ENCODE peak calls at places on chromosomes 11 and 22, in seven cellular contexts. One of them, this sample, is unnamed. For H3K9me3, the result is how much of the 10 kb centered on the place peaks cover.

GRCh38 chr22:24580276-24580675 is 12.6 kb downstream of the LRRC75B start:
- DNase-seq in AG04450: peak
- DNase-seq in lung: no peak
- DNase-seq in right lobe of liver: no peak
- DNase-seq in IMR-90: peak
- DNase-seq in CD4-positive, CD25-positive, alpha-beta regulatory T cell: no peak
- DNase-seq in colonic mucosa: no peak
- DNase-seq in this sample: no peak

GRCh38 chr11:36509265-36509664 is 807 bp downstream of the TRAF6 start:
- DNase-seq in colonic mucosa: peak
- DNase-seq in IMR-90: peak
- DNase-seq in AG04450: no peak
- DNase-seq in right lobe of liver: no peak
- DNase-seq in CD4-positive, CD25-positive, alpha-beta regulatory T cell: peak
- DNase-seq in lung: no peak
- DNase-seq in this sample: peak

GRCh38 chr11:47179655-47179991 is 2.9 kb upstream of the ARFGAP2 start:
- DNase-seq in right lobe of liver: no peak
- DNase-seq in lung: no peak
- DNase-seq in AG04450: no peak
- DNase-seq in colonic mucosa: no peak
- DNase-seq in IMR-90: peak
- DNase-seq in CD4-positive, CD25-positive, alpha-beta regulatory T cell: peak
- DNase-seq in this sample: peak

GRCh38 chr11:34339149-34340064 is 18.4 kb downstream of the ABTB2 start:
- DNase-seq in AG04450: no peak
- DNase-seq in right lobe of liver: peak
- DNase-seq in colonic mucosa: no peak
- DNase-seq in CD4-positive, CD25-positive, alpha-beta regulatory T cell: no peak
- DNase-seq in IMR-90: no peak
- DNase-seq in lung: no peak
- DNase-seq in this sample: peak

GRCh38 chr11:45385844-45386243 is 99.7 kb upstream of the SYT13 start:
- DNase-seq in lung: no peak
- DNase-seq in AG04450: no peak
- DNase-seq in colonic mucosa: no peak
- DNase-seq in right lobe of liver: no peak
- DNase-seq in CD4-positive, CD25-positive, alpha-beta regulatory T cell: peak
- DNase-seq in IMR-90: no peak
- DNase-seq in this sample: no peak

GRCh38 chr11:93567406-93567819 is 24.2 kb upstream of the SMCO4 start:
- DNase-seq in right lobe of liver: peak
- DNase-seq in AG04450: no peak
- DNase-seq in lung: peak
- DNase-seq in IMR-90: no peak
- DNase-seq in colonic mucosa: peak
- DNase-seq in CD4-positive, CD25-positive, alpha-beta regulatory T cell: no peak
- DNase-seq in this sample: no peak

GRCh38 chr11:64053699-64054098 is 18.0 kb downstream of the FLRT1 start:
- DNase-seq in lung: no peak
- DNase-seq in colonic mucosa: no peak
- DNase-seq in IMR-90: peak
- DNase-seq in CD4-positive, CD25-positive, alpha-beta regulatory T cell: no peak
- DNase-seq in right lobe of liver: no peak
- DNase-seq in AG04450: no peak
- DNase-seq in this sample: no peak

GRCh38 chr11:124892750-124893454 is 4.8 kb downstream of the ROBO4 start:
- DNase-seq in AG04450: no peak
- DNase-seq in lung: no peak
- DNase-seq in colonic mucosa: no peak
- DNase-seq in CD4-positive, CD25-positive, alpha-beta regulatory T cell: no peak
- DNase-seq in right lobe of liver: no peak
- DNase-seq in IMR-90: no peak
- DNase-seq in this sample: no peak

GRCh38 chr11:93838967-93839366 is 11.5 kb downstream of the VSTM5 start:
- DNase-seq in AG04450: no peak
- DNase-seq in colonic mucosa: no peak
- DNase-seq in CD4-positive, CD25-positive, alpha-beta regulatory T cell: no peak
- DNase-seq in lung: no peak
- DNase-seq in right lobe of liver: no peak
- DNase-seq in IMR-90: no peak
- DNase-seq in this sample: no peak

GRCh38 chr11:13368041-13368446 is 90.5 kb downstream of the BMAL1 start:
- DNase-seq in lung: no peak
- DNase-seq in AG04450: no peak
- DNase-seq in colonic mucosa: no peak
- DNase-seq in right lobe of liver: no peak
- DNase-seq in IMR-90: peak
- DNase-seq in CD4-positive, CD25-positive, alpha-beta regulatory T cell: no peak
- DNase-seq in this sample: no peak

GRCh38 chr22:36985490-36985889 is 33.8 kb downstream of the TST start:
- DNase-seq in colonic mucosa: no peak
- DNase-seq in right lobe of liver: no peak
- DNase-seq in IMR-90: no peak
- DNase-seq in lung: no peak
- DNase-seq in AG04450: no peak
- DNase-seq in CD4-positive, CD25-positive, alpha-beta regulatory T cell: no peak
- DNase-seq in this sample: no peak

GRCh38 chr11:25860677-25861445 is 471.1 kb upstream of the ANO3 start:
- DNase-seq in IMR-90: peak
- DNase-seq in CD4-positive, CD25-positive, alpha-beta regulatory T cell: no peak
- DNase-seq in right lobe of liver: no peak
- DNase-seq in AG04450: peak
- DNase-seq in lung: no peak
- DNase-seq in colonic mucosa: peak
- DNase-seq in this sample: peak

GRCh38 chr22:35349704-35350538 is 31.0 kb upstream of the HMOX1 start:
- DNase-seq in lung: no peak
- DNase-seq in colonic mucosa: no peak
- DNase-seq in right lobe of liver: no peak
- DNase-seq in IMR-90: peak
- DNase-seq in AG04450: no peak
- DNase-seq in CD4-positive, CD25-positive, alpha-beta regulatory T cell: no peak
- DNase-seq in this sample: peak

GRCh38 chr11:62545437-62546243 is 966 bp downstream of the AHNAK start:
- DNase-seq in AG04450: peak
- DNase-seq in IMR-90: peak
- DNase-seq in colonic mucosa: peak
- DNase-seq in right lobe of liver: peak
- DNase-seq in lung: peak
- DNase-seq in CD4-positive, CD25-positive, alpha-beta regulatory T cell: no peak
- DNase-seq in this sample: peak

GRCh38 chr11:45180888-45181594 is 34.6 kb downstream of the PRDM11 start:
- DNase-seq in colonic mucosa: peak
- DNase-seq in right lobe of liver: peak
- DNase-seq in CD4-positive, CD25-positive, alpha-beta regulatory T cell: no peak
- DNase-seq in IMR-90: peak
- DNase-seq in AG04450: no peak
- DNase-seq in lung: peak
- DNase-seq in this sample: peak

GRCh38 chr11:69472053-69472765 is 9.3 kb upstream of the LINC01488 start:
- DNase-seq in CD4-positive, CD25-positive, alpha-beta regulatory T cell: no peak
- DNase-seq in right lobe of liver: peak
- DNase-seq in colonic mucosa: no peak
- DNase-seq in lung: no peak
- DNase-seq in IMR-90: no peak
- DNase-seq in AG04450: no peak
- DNase-seq in this sample: no peak

GRCh38 chr11:127345819-127346459 is 345.4 kb upstream of the KIRREL3 start:
- DNase-seq in colonic mucosa: no peak
- DNase-seq in CD4-positive, CD25-positive, alpha-beta regulatory T cell: no peak
- DNase-seq in right lobe of liver: no peak
- DNase-seq in AG04450: no peak
- DNase-seq in IMR-90: peak
- DNase-seq in lung: no peak
- DNase-seq in this sample: peak

GRCh38 chr11:60657880-60658279 is 41.5 kb upstream of the MS4A8 start:
- DNase-seq in AG04450: no peak
- DNase-seq in IMR-90: no peak
- DNase-seq in CD4-positive, CD25-positive, alpha-beta regulatory T cell: no peak
- DNase-seq in right lobe of liver: no peak
- DNase-seq in colonic mucosa: peak
- DNase-seq in lung: peak
- DNase-seq in this sample: peak

GRCh38 chr22:43126506-43127165 is 16.1 kb downstream of the BIK start:
- DNase-seq in lung: no peak
- DNase-seq in colonic mucosa: peak
- DNase-seq in AG04450: peak
- DNase-seq in right lobe of liver: no peak
- DNase-seq in CD4-positive, CD25-positive, alpha-beta regulatory T cell: no peak
- DNase-seq in IMR-90: peak
- DNase-seq in this sample: no peak

GRCh38 chr11:33187851-33188722 is 26.8 kb upstream of the CSTF3 start:
- DNase-seq in IMR-90: no peak
- DNase-seq in right lobe of liver: no peak
- DNase-seq in CD4-positive, CD25-positive, alpha-beta regulatory T cell: no peak
- DNase-seq in AG04450: no peak
- DNase-seq in lung: no peak
- DNase-seq in colonic mucosa: peak
- DNase-seq in this sample: no peak

GRCh38 chr11:14423633-14424032 is 64.7 kb upstream of the RRAS2 start:
- DNase-seq in CD4-positive, CD25-positive, alpha-beta regulatory T cell: no peak
- DNase-seq in lung: no peak
- DNase-seq in right lobe of liver: no peak
- DNase-seq in IMR-90: peak
- DNase-seq in colonic mucosa: no peak
- DNase-seq in AG04450: no peak
- DNase-seq in this sample: no peak

GRCh38 chr22:44272330-44272729 is 40.4 kb downstream of the SHISAL1 start:
- DNase-seq in IMR-90: no peak
- DNase-seq in CD4-positive, CD25-positive, alpha-beta regulatory T cell: no peak
- DNase-seq in right lobe of liver: no peak
- DNase-seq in colonic mucosa: no peak
- DNase-seq in AG04450: no peak
- DNase-seq in lung: no peak
- DNase-seq in this sample: no peak

GRCh38 chr22:46002757-46003270 is 25.9 kb upstream of the WNT7B start:
- DNase-seq in IMR-90: peak
- DNase-seq in lung: no peak
- DNase-seq in colonic mucosa: no peak
- DNase-seq in right lobe of liver: no peak
- DNase-seq in CD4-positive, CD25-positive, alpha-beta regulatory T cell: no peak
- DNase-seq in AG04450: no peak
- DNase-seq in this sample: peak

GRCh38 chr11:112176077-112176476 is 765 bp downstream of the BCO2 start:
- DNase-seq in CD4-positive, CD25-positive, alpha-beta regulatory T cell: no peak
- DNase-seq in IMR-90: no peak
- DNase-seq in lung: no peak
- DNase-seq in colonic mucosa: no peak
- DNase-seq in AG04450: no peak
- DNase-seq in right lobe of liver: no peak
- DNase-seq in this sample: no peak
- H3K9me3 ChIP-seq in CD4-positive, CD25-positive, alpha-beta regulatory T cell: under half
- H3K9me3 ChIP-seq in IMR-90: under half
- H3K9me3 ChIP-seq in lung: under half
- H3K9me3 ChIP-seq in colonic mucosa: under half
- H3K9me3 ChIP-seq in AG04450: under half
- H3K9me3 ChIP-seq in right lobe of liver: under half
- H3K9me3 ChIP-seq in this sample: under half

DNA sequence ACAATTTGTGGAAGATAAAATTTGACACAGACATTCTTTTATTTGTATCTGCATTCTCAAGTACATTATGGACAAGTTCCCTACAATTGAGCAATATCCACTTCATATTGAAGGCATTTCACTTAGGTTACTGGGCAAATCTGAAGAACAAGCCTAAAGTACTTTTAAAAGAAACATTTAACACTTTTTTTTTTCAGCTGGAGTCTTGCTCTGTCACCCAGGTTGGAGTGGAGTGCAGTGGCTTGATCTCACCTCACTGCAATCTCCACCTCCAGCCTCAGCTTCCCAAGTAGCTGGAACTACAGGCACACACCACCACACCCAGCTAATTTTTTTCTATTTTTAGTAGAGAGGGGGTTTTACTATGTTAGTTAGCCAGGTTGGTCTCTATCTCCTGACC is 70.2 kb downstream of the OR4C45 start:
- DNase-seq in AG04450: no peak
- DNase-seq in CD4-positive, CD25-positive, alpha-beta regulatory T cell: no peak
- DNase-seq in lung: no peak
- DNase-seq in right lobe of liver: no peak
- DNase-seq in colonic mucosa: no peak
- DNase-seq in IMR-90: no peak
- DNase-seq in this sample: no peak
- H3K9me3 ChIP-seq in AG04450: under half
- H3K9me3 ChIP-seq in CD4-positive, CD25-positive, alpha-beta regulatory T cell: under half
- H3K9me3 ChIP-seq in lung: under half
- H3K9me3 ChIP-seq in right lobe of liver: under half
- H3K9me3 ChIP-seq in colonic mucosa: under half
- H3K9me3 ChIP-seq in IMR-90: under half
- H3K9me3 ChIP-seq in this sample: half or more

DNA sequence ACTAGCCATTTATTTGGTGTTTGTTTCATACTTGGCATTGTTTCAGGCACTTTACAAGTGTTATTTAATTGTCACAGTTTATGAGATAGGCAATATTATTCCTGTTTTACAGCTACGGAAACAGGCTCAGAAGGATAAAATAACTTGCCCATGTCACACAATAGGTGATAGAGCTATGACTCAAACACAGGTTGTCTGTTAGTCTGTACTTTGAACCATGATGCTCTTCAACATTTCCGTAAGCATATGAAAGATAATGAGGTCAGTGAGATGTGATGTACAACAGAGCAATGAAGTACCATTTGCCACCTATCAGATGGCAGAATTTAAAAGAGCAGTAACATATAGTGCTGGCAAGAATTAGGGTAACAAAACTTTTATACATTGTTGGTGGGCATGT is 15.3 kb downstream of the TUG1 start:
- DNase-seq in CD4-positive, CD25-positive, alpha-beta regulatory T cell: no peak
- DNase-seq in colonic mucosa: no peak
- DNase-seq in IMR-90: no peak
- DNase-seq in right lobe of liver: no peak
- DNase-seq in AG04450: no peak
- DNase-seq in lung: no peak
- DNase-seq in this sample: no peak
- H3K9me3 ChIP-seq in CD4-positive, CD25-positive, alpha-beta regulatory T cell: half or more
- H3K9me3 ChIP-seq in colonic mucosa: under half
- H3K9me3 ChIP-seq in IMR-90: under half
- H3K9me3 ChIP-seq in right lobe of liver: under half
- H3K9me3 ChIP-seq in AG04450: under half
- H3K9me3 ChIP-seq in lung: under half
- H3K9me3 ChIP-seq in this sample: under half

GRCh38 chr22:31326877-31327276 is 19.3 kb downstream of the PATZ1 start:
- DNase-seq in CD4-positive, CD25-positive, alpha-beta regulatory T cell: no peak
- DNase-seq in IMR-90: no peak
- DNase-seq in AG04450: no peak
- DNase-seq in colonic mucosa: no peak
- DNase-seq in lung: no peak
- DNase-seq in right lobe of liver: no peak
- DNase-seq in this sample: no peak
- H3K9me3 ChIP-seq in CD4-positive, CD25-positive, alpha-beta regulatory T cell: under half
- H3K9me3 ChIP-seq in IMR-90: under half
- H3K9me3 ChIP-seq in AG04450: under half
- H3K9me3 ChIP-seq in colonic mucosa: under half
- H3K9me3 ChIP-seq in lung: under half
- H3K9me3 ChIP-seq in right lobe of liver: under half
- H3K9me3 ChIP-seq in this sample: under half

GRCh38 chr22:47402876-47403525 is 640.6 kb downstream of the TBC1D22A start:
- DNase-seq in AG04450: no peak
- DNase-seq in lung: no peak
- DNase-seq in IMR-90: no peak
- DNase-seq in CD4-positive, CD25-positive, alpha-beta regulatory T cell: no peak
- DNase-seq in colonic mucosa: no peak
- DNase-seq in right lobe of liver: no peak
- DNase-seq in this sample: no peak
- H3K9me3 ChIP-seq in AG04450: under half
- H3K9me3 ChIP-seq in lung: under half
- H3K9me3 ChIP-seq in IMR-90: under half
- H3K9me3 ChIP-seq in CD4-positive, CD25-positive, alpha-beta regulatory T cell: under half
- H3K9me3 ChIP-seq in colonic mucosa: under half
- H3K9me3 ChIP-seq in right lobe of liver: under half
- H3K9me3 ChIP-seq in this sample: under half

This sample was measured in A673.